ENCODE peak calls at places on chromosomes 3 and 15, in five cellular contexts. One of them, this sample, is unnamed.

GRCh38 chr15:29888651-29889050 is 66.4 kb upstream of the TJP1 start:
- DNase-seq in bronchial epithelial cell: no peak
- DNase-seq in endodermal cell: peak
- DNase-seq in activated CD4-positive, alpha-beta T cell treated with anti-CD3 and anti-CD28 coated beads for 36 hours: no peak
- DNase-seq in dermis blood vessel endothelial cell: peak
- DNase-seq in this sample: no peak

GRCh38 chr3:76942096-76942495 is 97.8 kb upstream of the ROBO2 start:
- DNase-seq in endodermal cell: no peak
- DNase-seq in bronchial epithelial cell: no peak
- DNase-seq in activated CD4-positive, alpha-beta T cell treated with anti-CD3 and anti-CD28 coated beads for 36 hours: no peak
- DNase-seq in dermis blood vessel endothelial cell: no peak
- DNase-seq in this sample: no peak

GRCh38 chr3:67481126-67481525 is 173.3 kb downstream of the SUCLG2 start:
- DNase-seq in activated CD4-positive, alpha-beta T cell treated with anti-CD3 and anti-CD28 coated beads for 36 hours: no peak
- DNase-seq in endodermal cell: no peak
- DNase-seq in dermis blood vessel endothelial cell: no peak
- DNase-seq in bronchial epithelial cell: no peak
- DNase-seq in this sample: no peak

GRCh38 chr3:148008591-148008990 is 599.4 kb downstream of the ZIC1 start:
- DNase-seq in dermis blood vessel endothelial cell: no peak
- DNase-seq in endodermal cell: no peak
- DNase-seq in bronchial epithelial cell: no peak
- DNase-seq in activated CD4-positive, alpha-beta T cell treated with anti-CD3 and anti-CD28 coated beads for 36 hours: no peak
- DNase-seq in this sample: no peak

GRCh38 chr3:15794303-15794771 is 3.4 kb downstream of the ANKRD28 start:
- DNase-seq in activated CD4-positive, alpha-beta T cell treated with anti-CD3 and anti-CD28 coated beads for 36 hours: no peak
- DNase-seq in dermis blood vessel endothelial cell: peak
- DNase-seq in bronchial epithelial cell: peak
- DNase-seq in endodermal cell: no peak
- DNase-seq in this sample: no peak

GRCh38 chr3:147419062-147419701 is 10.0 kb downstream of the ZIC1 start:
- DNase-seq in endodermal cell: peak
- DNase-seq in activated CD4-positive, alpha-beta T cell treated with anti-CD3 and anti-CD28 coated beads for 36 hours: peak
- DNase-seq in bronchial epithelial cell: no peak
- DNase-seq in dermis blood vessel endothelial cell: no peak
- DNase-seq in this sample: peak

GRCh38 chr3:9397911-9398714 is 698 bp downstream of the SETD5 start:
- DNase-seq in activated CD4-positive, alpha-beta T cell treated with anti-CD3 and anti-CD28 coated beads for 36 hours: peak
- DNase-seq in dermis blood vessel endothelial cell: peak
- DNase-seq in endodermal cell: peak
- DNase-seq in bronchial epithelial cell: no peak
- DNase-seq in this sample: peak

GRCh38 chr3:120331071-120331470 is 18.1 kb downstream of the LRRC58 start:
- DNase-seq in dermis blood vessel endothelial cell: no peak
- DNase-seq in endodermal cell: no peak
- DNase-seq in activated CD4-positive, alpha-beta T cell treated with anti-CD3 and anti-CD28 coated beads for 36 hours: no peak
- DNase-seq in bronchial epithelial cell: no peak
- DNase-seq in this sample: no peak

GRCh38 chr3:8505621-8506020 is 4.0 kb downstream of the LMCD1 start:
- DNase-seq in bronchial epithelial cell: no peak
- DNase-seq in activated CD4-positive, alpha-beta T cell treated with anti-CD3 and anti-CD28 coated beads for 36 hours: no peak
- DNase-seq in dermis blood vessel endothelial cell: peak
- DNase-seq in endodermal cell: no peak
- DNase-seq in this sample: no peak

GRCh38 chr3:58009749-58010535 is 1.7 kb downstream of the FLNB start:
- DNase-seq in endodermal cell: peak
- DNase-seq in bronchial epithelial cell: peak
- DNase-seq in activated CD4-positive, alpha-beta T cell treated with anti-CD3 and anti-CD28 coated beads for 36 hours: peak
- DNase-seq in dermis blood vessel endothelial cell: peak
- DNase-seq in this sample: no peak

GRCh38 chr3:59127071-59127470 is 77.2 kb upstream of the CFAP20DC start:
- DNase-seq in bronchial epithelial cell: peak
- DNase-seq in activated CD4-positive, alpha-beta T cell treated with anti-CD3 and anti-CD28 coated beads for 36 hours: no peak
- DNase-seq in dermis blood vessel endothelial cell: no peak
- DNase-seq in endodermal cell: no peak
- DNase-seq in this sample: no peak

GRCh38 chr3:78799681-78800080 is 968.1 kb downstream of the ROBO1 start:
- DNase-seq in dermis blood vessel endothelial cell: no peak
- DNase-seq in bronchial epithelial cell: peak
- DNase-seq in activated CD4-positive, alpha-beta T cell treated with anti-CD3 and anti-CD28 coated beads for 36 hours: no peak
- DNase-seq in endodermal cell: no peak
- DNase-seq in this sample: no peak

GRCh38 chr3:32691847-32692246 is 6.9 kb downstream of the CNOT10 start:
- DNase-seq in dermis blood vessel endothelial cell: no peak
- DNase-seq in endodermal cell: no peak
- DNase-seq in activated CD4-positive, alpha-beta T cell treated with anti-CD3 and anti-CD28 coated beads for 36 hours: no peak
- DNase-seq in bronchial epithelial cell: no peak
- DNase-seq in this sample: no peak

GRCh38 chr3:184066211-184066610 is 13.4 kb downstream of the HTR3C start:
- DNase-seq in dermis blood vessel endothelial cell: no peak
- DNase-seq in bronchial epithelial cell: no peak
- DNase-seq in activated CD4-positive, alpha-beta T cell treated with anti-CD3 and anti-CD28 coated beads for 36 hours: no peak
- DNase-seq in endodermal cell: no peak
- DNase-seq in this sample: no peak

GRCh38 chr3:23402728-23403505 is 199.8 kb downstream of the UBE2E2 start:
- DNase-seq in endodermal cell: no peak
- DNase-seq in bronchial epithelial cell: no peak
- DNase-seq in activated CD4-positive, alpha-beta T cell treated with anti-CD3 and anti-CD28 coated beads for 36 hours: no peak
- DNase-seq in dermis blood vessel endothelial cell: no peak
- DNase-seq in this sample: no peak

GRCh38 chr3:58471025-58471887 is 20.6 kb upstream of the KCTD6 start:
- DNase-seq in endodermal cell: peak
- DNase-seq in dermis blood vessel endothelial cell: peak
- DNase-seq in activated CD4-positive, alpha-beta T cell treated with anti-CD3 and anti-CD28 coated beads for 36 hours: peak
- DNase-seq in bronchial epithelial cell: peak
- DNase-seq in this sample: no peak

GRCh38 chr3:188272481-188273372 is 118.8 kb downstream of the LPP start:
- DNase-seq in bronchial epithelial cell: peak
- DNase-seq in activated CD4-positive, alpha-beta T cell treated with anti-CD3 and anti-CD28 coated beads for 36 hours: no peak
- DNase-seq in dermis blood vessel endothelial cell: peak
- DNase-seq in endodermal cell: no peak
- DNase-seq in this sample: no peak

GRCh38 chr3:128080323-128080898 is 28.2 kb downstream of the SEC61A1 start:
- DNase-seq in activated CD4-positive, alpha-beta T cell treated with anti-CD3 and anti-CD28 coated beads for 36 hours: no peak
- DNase-seq in dermis blood vessel endothelial cell: peak
- DNase-seq in endodermal cell: peak
- DNase-seq in bronchial epithelial cell: peak
- DNase-seq in this sample: no peak

GRCh38 chr15:88882745-88883144 is 12.6 kb downstream of the HAPLN3 start:
- DNase-seq in endodermal cell: no peak
- DNase-seq in dermis blood vessel endothelial cell: peak
- DNase-seq in bronchial epithelial cell: peak
- DNase-seq in activated CD4-positive, alpha-beta T cell treated with anti-CD3 and anti-CD28 coated beads for 36 hours: no peak
- DNase-seq in this sample: no peak

GRCh38 chr3:51717947-51718346 is 11.1 kb downstream of the GRM2 start:
- DNase-seq in endodermal cell: peak
- DNase-seq in dermis blood vessel endothelial cell: no peak
- DNase-seq in activated CD4-positive, alpha-beta T cell treated with anti-CD3 and anti-CD28 coated beads for 36 hours: no peak
- DNase-seq in bronchial epithelial cell: no peak
- DNase-seq in this sample: no peak

GRCh38 chr3:128266453-128266852 is 113.2 kb downstream of the EEFSEC start:
- DNase-seq in bronchial epithelial cell: no peak
- DNase-seq in endodermal cell: no peak
- DNase-seq in dermis blood vessel endothelial cell: peak
- DNase-seq in activated CD4-positive, alpha-beta T cell treated with anti-CD3 and anti-CD28 coated beads for 36 hours: no peak
- DNase-seq in this sample: no peak

GRCh38 chr3:183116051-183116614 is 16.8 kb upstream of the MCCC1 start:
- DNase-seq in dermis blood vessel endothelial cell: peak
- DNase-seq in endodermal cell: peak
- DNase-seq in bronchial epithelial cell: peak
- DNase-seq in activated CD4-positive, alpha-beta T cell treated with anti-CD3 and anti-CD28 coated beads for 36 hours: peak
- DNase-seq in this sample: no peak

GRCh38 chr15:74317820-74318375 is 49.5 kb downstream of the CYP11A1 start:
- DNase-seq in activated CD4-positive, alpha-beta T cell treated with anti-CD3 and anti-CD28 coated beads for 36 hours: no peak
- DNase-seq in dermis blood vessel endothelial cell: peak
- DNase-seq in endodermal cell: no peak
- DNase-seq in bronchial epithelial cell: no peak
- DNase-seq in this sample: peak

GRCh38 chr15:60507596-60508424 is 28.9 kb upstream of the ICE2 start:
- DNase-seq in activated CD4-positive, alpha-beta T cell treated with anti-CD3 and anti-CD28 coated beads for 36 hours: peak
- DNase-seq in bronchial epithelial cell: peak
- DNase-seq in endodermal cell: peak
- DNase-seq in dermis blood vessel endothelial cell: peak
- DNase-seq in this sample: no peak

GRCh38 chr15:65382921-65383320 is 5.1 kb upstream of the IGDCC3 start:
- DNase-seq in endodermal cell: no peak
- DNase-seq in dermis blood vessel endothelial cell: no peak
- DNase-seq in bronchial epithelial cell: no peak
- DNase-seq in activated CD4-positive, alpha-beta T cell treated with anti-CD3 and anti-CD28 coated beads for 36 hours: no peak
- DNase-seq in this sample: no peak

GRCh38 chr15:64634020-64634419 is 141.4 kb downstream of the RBPMS2 start:
- DNase-seq in dermis blood vessel endothelial cell: peak
- DNase-seq in bronchial epithelial cell: no peak
- DNase-seq in activated CD4-positive, alpha-beta T cell treated with anti-CD3 and anti-CD28 coated beads for 36 hours: peak
- DNase-seq in endodermal cell: peak
- DNase-seq in this sample: no peak

GRCh38 chr15:78050441-78050809 is 27.1 kb downstream of the TBC1D2B start:
- DNase-seq in dermis blood vessel endothelial cell: no peak
- DNase-seq in bronchial epithelial cell: no peak
- DNase-seq in activated CD4-positive, alpha-beta T cell treated with anti-CD3 and anti-CD28 coated beads for 36 hours: no peak
- DNase-seq in endodermal cell: no peak
- DNase-seq in this sample: no peak

GRCh38 chr3:146313411-146314111 is 62.7 kb upstream of the PLSCR4 start:
- DNase-seq in endodermal cell: no peak
- DNase-seq in dermis blood vessel endothelial cell: peak
- DNase-seq in bronchial epithelial cell: peak
- DNase-seq in activated CD4-positive, alpha-beta T cell treated with anti-CD3 and anti-CD28 coated beads for 36 hours: no peak
- DNase-seq in this sample: no peak

GRCh38 chr3:187709155-187709554 is 6.8 kb upstream of the RTP2 start:
- DNase-seq in bronchial epithelial cell: no peak
- DNase-seq in endodermal cell: peak
- DNase-seq in activated CD4-positive, alpha-beta T cell treated with anti-CD3 and anti-CD28 coated beads for 36 hours: no peak
- DNase-seq in dermis blood vessel endothelial cell: no peak
- DNase-seq in this sample: no peak

GRCh38 chr3:23992051-23992628 is 47.1 kb downstream of the NR1D2 start:
- DNase-seq in bronchial epithelial cell: peak
- DNase-seq in endodermal cell: no peak
- DNase-seq in activated CD4-positive, alpha-beta T cell treated with anti-CD3 and anti-CD28 coated beads for 36 hours: no peak
- DNase-seq in dermis blood vessel endothelial cell: peak
- DNase-seq in this sample: no peak

This sample was measured in psoas muscle.